ENCODE peak calls at places on chromosomes 13 and 19, in seven cellular contexts. X is uterus, E is heart left ventricle, V is Peyer's patch, Z is transverse colon, H is prostate gland, L is body of pancreas. I is an unnamed sample.

GRCh38 chr19:17968376-17968775 is 1.5 kb downstream of the KCNN1 start:
- DNase-seq in X (no peak), E (no peak), V (no peak), Z (no peak), H (no peak), L (no peak), I (no peak)

GRCh38 chr19:18649371-18650047 is 12.7 kb downstream of the KLHL26 start:
- DNase-seq in X (peak; percentile 66), E (peak; percentile 86), V (no peak), Z (peak; percentile 51), H (no peak), L (no peak), I (no peak)

GRCh38 chr13:75312884-75313520 is 169.0 kb downstream of the TBC1D4 start:
- DNase-seq in X (no peak), E (no peak), V (no peak), Z (no peak), H (no peak), L (no peak), I (no peak)

GRCh38 chr13:108328848-108329247 is 59.3 kb downstream of the TNFSF13B start:
- DNase-seq in X (no peak), E (no peak), V (no peak), Z (no peak), H (no peak), L (no peak), I (no peak)

GRCh38 chr13:94712287-94712811 is at the start of gene SOX21:
- DNase-seq in X (no peak), E (no peak), V (no peak), Z (no peak), H (peak; percentile 46), L (no peak), I (no peak)

GRCh38 chr13:76791290-76791664 is 94.9 kb downstream of the KCTD12 start:
- DNase-seq in X (no peak), E (no peak), V (no peak), Z (no peak), H (no peak), L (peak; percentile 16), I (no peak)

GRCh38 chr13:113008841-113009240 is 39.8 kb downstream of the MCF2L start:
- DNase-seq in X (no peak), E (no peak), V (no peak), Z (no peak), H (no peak), L (no peak), I (no peak)

GRCh38 chr19:17091758-17092333 is 16.3 kb downstream of the MYO9B start:
- DNase-seq in X (no peak), E (peak; percentile 81), V (no peak), Z (peak; percentile 54), H (no peak), L (no peak), I (no peak)

GRCh38 chr13:110813646-110814624 is 100.4 kb downstream of the ING1 start:
- DNase-seq in X (no peak), E (no peak), V (no peak), Z (no peak), H (no peak), L (no peak), I (no peak)

GRCh38 chr13:20127263-20127562 is 33.6 kb downstream of the GJA3 start:
- DNase-seq in X (no peak), E (no peak), V (no peak), Z (no peak), H (no peak), L (no peak), I (no peak)

GRCh38 chr19:51809787-51810186 is 14.8 kb downstream of the FPR3 start:
- DNase-seq in X (no peak), E (no peak), V (no peak), Z (no peak), H (no peak), L (no peak), I (no peak)

GRCh38 chr13:49357694-49358093 is 86.2 kb downstream of the CAB39L start:
- DNase-seq in X (no peak), E (no peak), V (no peak), Z (no peak), H (no peak), L (no peak), I (no peak)

GRCh38 chr19:42412223-42412622 is 15.0 kb downstream of the LIPE start:
- DNase-seq in X (no peak), E (peak; percentile 56), V (peak; percentile 73), Z (peak; percentile 81), H (no peak), L (no peak), I (peak; percentile 86)

GRCh38 chr13:103218253-103218652 is 152.0 kb upstream of the SLC10A2 start:
- DNase-seq in X (no peak), E (no peak), V (no peak), Z (no peak), H (no peak), L (no peak), I (no peak)

GRCh38 chr13:112776971-112777370 is 87.1 kb downstream of the ATP11A start:
- DNase-seq in X (no peak), E (no peak), V (no peak), Z (no peak), H (no peak), L (no peak), I (no peak)

DNA sequence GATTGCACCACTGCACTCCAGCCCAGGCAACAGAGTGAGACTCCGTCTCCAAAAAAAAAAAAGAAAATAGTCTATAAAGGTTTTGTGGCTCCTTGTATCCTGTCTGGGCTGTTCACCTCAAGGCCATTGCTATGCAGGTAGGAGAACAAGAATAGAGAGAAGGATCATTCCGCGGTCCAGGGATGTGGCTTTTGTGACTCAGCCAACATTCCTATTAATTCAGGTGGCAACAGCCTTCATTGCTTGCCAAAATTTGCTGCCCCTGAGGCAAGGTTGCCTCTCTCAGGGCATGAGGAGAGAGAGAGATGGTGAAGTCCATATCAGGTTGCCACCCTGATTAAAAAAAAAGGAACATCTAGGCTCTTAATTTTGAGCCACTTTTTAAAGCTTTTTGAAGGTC is 8.0 kb downstream of the ZNF551 start:
- DNase-seq in X (no peak), E (no peak), V (no peak), Z (no peak), H (no peak), L (no peak), I (no peak)
- TF ChIP-seq POLR2A in X (no peak), E (no peak), V (no peak), Z (no peak), H (no peak), L (no peak), I (no peak)

GRCh38 chr19:39409886-39410619 is 2.4 kb upstream of the PLEKHG2 start:
- DNase-seq in X (peak; percentile 85), E (peak; percentile 93), V (peak; percentile 86), Z (peak; percentile 85), H (peak; percentile 62), L (peak; percentile 74), I (no peak)
- TF ChIP-seq POLR2A in X (peak; percentile 23), E (peak; percentile 52), V (peak; percentile 52), Z (peak; percentile 94), H (peak; percentile 33), L (no peak), I (no peak)

DNA sequence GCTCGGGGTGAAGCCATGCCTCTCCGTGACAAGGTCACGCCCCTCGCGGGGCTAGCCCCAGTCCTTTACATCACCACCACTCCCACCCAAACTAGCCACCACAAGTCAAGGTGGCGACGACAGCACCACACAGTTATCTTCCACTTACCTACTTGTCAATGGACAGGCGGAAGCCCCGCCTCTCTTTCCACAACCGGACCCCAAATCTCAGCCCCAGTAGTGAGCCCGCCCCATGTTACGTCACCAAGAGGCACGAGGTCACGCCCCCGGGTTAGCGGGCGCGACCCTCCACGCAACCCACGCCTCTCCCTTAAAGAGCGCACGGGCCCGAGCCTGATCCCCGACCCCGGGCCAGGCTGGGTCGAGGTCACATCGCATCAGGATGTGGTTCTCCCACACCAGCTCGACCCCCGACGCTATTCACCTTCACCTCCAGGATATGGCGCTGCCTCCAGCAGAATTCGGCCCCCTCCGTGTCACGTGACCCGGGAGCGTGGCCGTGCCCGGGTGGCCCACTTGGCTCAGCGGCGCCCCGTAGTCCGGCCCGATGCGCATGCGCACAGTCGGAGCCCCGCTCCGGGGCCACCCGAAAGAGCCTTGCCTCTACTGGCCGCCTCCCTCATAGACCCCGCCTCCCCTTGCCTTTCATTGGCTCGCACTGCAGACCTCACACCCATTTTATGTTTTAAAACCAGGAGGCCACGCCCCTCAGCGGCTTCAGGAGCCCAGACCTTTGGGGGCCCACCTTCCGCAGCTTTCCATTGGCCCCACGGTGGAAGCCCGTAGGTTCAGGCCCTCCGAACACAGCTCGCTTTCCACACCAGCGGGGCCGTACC is 18.2 kb downstream of the SYDE1 start:
- DNase-seq in X (peak; percentile 99), E (peak; percentile 99), V (peak; percentile 98), Z (peak; percentile 99), H (peak; percentile 95), L (peak; percentile 99), I (peak; percentile 94)
- TF ChIP-seq POLR2A in X (peak; percentile 17), E (peak; percentile 50), V (peak; percentile 51), Z (peak; percentile 72), H (peak; percentile 52), L (peak; percentile 15), I (peak; percentile 57)

GRCh38 chr19:43636121-43636683 is 3.4 kb downstream of the CADM4 start:
- DNase-seq in X (no peak), E (no peak), V (no peak), Z (no peak), H (no peak), L (no peak), I (peak; percentile 78)

GRCh38 chr19:43633520-43633919 is 6.1 kb downstream of the CADM4 start:
- DNase-seq in X (no peak), E (no peak), V (no peak), Z (no peak), H (no peak), L (no peak), I (no peak)

GRCh38 chr19:43634516-43634876 is 5.2 kb downstream of the CADM4 start:
- DNase-seq in X (no peak), E (no peak), V (no peak), Z (no peak), H (no peak), L (no peak), I (no peak)

GRCh38 chr19:43634068-43634467 is 5.6 kb downstream of the CADM4 start:
- DNase-seq in X (no peak), E (no peak), V (no peak), Z (no peak), H (no peak), L (no peak), I (no peak)

DNA sequence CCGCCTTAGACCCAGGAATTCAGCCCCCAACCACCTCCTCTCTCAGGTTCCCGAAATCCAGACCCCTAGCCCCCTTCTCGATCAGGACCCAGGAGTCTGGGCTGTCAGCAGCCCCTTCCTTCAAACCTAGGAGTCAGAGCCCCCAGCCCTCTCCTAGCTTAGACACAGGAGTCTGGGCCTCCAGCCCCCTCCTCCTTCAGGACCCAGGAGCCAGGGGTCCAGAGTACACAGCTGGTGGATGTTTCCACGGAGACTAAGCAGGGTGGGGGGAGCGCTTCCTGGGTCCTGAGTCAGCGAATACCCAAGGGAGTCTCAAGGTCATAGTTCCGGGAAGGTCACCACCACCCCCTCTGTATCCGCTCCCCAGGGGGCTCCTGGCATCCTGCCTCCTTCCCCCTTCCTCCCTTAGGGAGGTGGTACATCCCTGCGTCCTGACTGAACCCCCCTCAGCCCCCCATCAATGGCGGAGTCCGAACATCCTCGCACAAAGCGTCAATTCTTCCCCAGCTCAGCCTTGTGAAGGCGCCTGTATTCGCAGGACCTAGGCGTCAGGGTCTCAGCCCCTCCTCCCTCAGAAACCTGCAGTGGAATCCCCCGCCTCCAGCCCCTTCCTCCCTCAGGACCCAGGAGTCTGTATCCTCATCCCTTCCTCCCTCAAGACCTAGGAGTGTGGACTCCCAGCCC is 4.6 kb downstream of the CADM4 start:
- DNase-seq in X (no peak), E (no peak), V (no peak), Z (no peak), H (no peak), L (no peak), I (no peak)
- TF ChIP-seq POLR2A in X (no peak), E (no peak), V (no peak), Z (no peak), H (no peak), L (no peak), I (no peak)